ENCODE peak calls at places on chromosomes 2 and 18, in seven cellular contexts. One of them, this sample, is unnamed.

GRCh38 chr18:57353940-57354461 is 1.6 kb downstream of the ST8SIA3 start:
- DNase-seq in CD8-positive, alpha-beta T cell: no peak
- DNase-seq in sigmoid colon: no peak
- DNase-seq in neural progenitor cell: peak; percentile 94
- DNase-seq in transverse colon: no peak
- DNase-seq in prostate gland: no peak
- DNase-seq in naive thymus-derived CD4-positive, alpha-beta T cell: no peak
- DNase-seq in this sample: no peak

GRCh38 chr2:170362895-170363582 is 185.1 kb downstream of the MYO3B start:
- DNase-seq in neural progenitor cell: no peak
- DNase-seq in naive thymus-derived CD4-positive, alpha-beta T cell: no peak
- DNase-seq in transverse colon: no peak
- DNase-seq in prostate gland: no peak
- DNase-seq in sigmoid colon: no peak
- DNase-seq in CD8-positive, alpha-beta T cell: no peak
- DNase-seq in this sample: no peak

GRCh38 chr2:23419171-23420090 is 34.5 kb downstream of the KLHL29 start:
- DNase-seq in sigmoid colon: no peak
- DNase-seq in prostate gland: no peak
- DNase-seq in transverse colon: no peak
- DNase-seq in neural progenitor cell: no peak
- DNase-seq in CD8-positive, alpha-beta T cell: no peak
- DNase-seq in naive thymus-derived CD4-positive, alpha-beta T cell: no peak
- DNase-seq in this sample: no peak

GRCh38 chr2:103980401-103980800 is 873.5 kb upstream of the POU3F3 start:
- DNase-seq in naive thymus-derived CD4-positive, alpha-beta T cell: no peak
- DNase-seq in CD8-positive, alpha-beta T cell: no peak
- DNase-seq in prostate gland: no peak
- DNase-seq in transverse colon: no peak
- DNase-seq in sigmoid colon: no peak
- DNase-seq in neural progenitor cell: no peak
- DNase-seq in this sample: no peak

GRCh38 chr2:224570328-224570993 is 14.7 kb downstream of the CUL3 start:
- DNase-seq in neural progenitor cell: no peak
- DNase-seq in transverse colon: no peak
- DNase-seq in prostate gland: no peak
- DNase-seq in naive thymus-derived CD4-positive, alpha-beta T cell: no peak
- DNase-seq in CD8-positive, alpha-beta T cell: no peak
- DNase-seq in sigmoid colon: no peak
- DNase-seq in this sample: no peak

GRCh38 chr2:160165095-160165494 is 35.0 kb downstream of the ITGB6 start:
- DNase-seq in transverse colon: no peak
- DNase-seq in sigmoid colon: no peak
- DNase-seq in CD8-positive, alpha-beta T cell: no peak
- DNase-seq in neural progenitor cell: no peak
- DNase-seq in naive thymus-derived CD4-positive, alpha-beta T cell: no peak
- DNase-seq in prostate gland: no peak
- DNase-seq in this sample: no peak

GRCh38 chr2:43300781-43301586 is 74.6 kb upstream of the ZFP36L2 start:
- DNase-seq in prostate gland: peak; percentile 50
- DNase-seq in sigmoid colon: peak; percentile 82
- DNase-seq in neural progenitor cell: no peak
- DNase-seq in CD8-positive, alpha-beta T cell: no peak
- DNase-seq in transverse colon: peak; percentile 37
- DNase-seq in naive thymus-derived CD4-positive, alpha-beta T cell: no peak
- DNase-seq in this sample: no peak

GRCh38 chr2:163673522-163673921 is 62.3 kb downstream of the FIGN start:
- DNase-seq in CD8-positive, alpha-beta T cell: no peak
- DNase-seq in sigmoid colon: no peak
- DNase-seq in neural progenitor cell: no peak
- DNase-seq in prostate gland: no peak
- DNase-seq in transverse colon: no peak
- DNase-seq in naive thymus-derived CD4-positive, alpha-beta T cell: no peak
- DNase-seq in this sample: no peak

GRCh38 chr2:218010116-218010837 is 7.5 kb upstream of the TNS1 start:
- DNase-seq in transverse colon: peak; percentile 50
- DNase-seq in prostate gland: peak; percentile 63
- DNase-seq in sigmoid colon: peak; percentile 83
- DNase-seq in naive thymus-derived CD4-positive, alpha-beta T cell: no peak
- DNase-seq in CD8-positive, alpha-beta T cell: peak; percentile 13
- DNase-seq in neural progenitor cell: peak; percentile 72
- DNase-seq in this sample: peak; percentile 17

GRCh38 chr2:200086911-200087310 is 131.5 kb downstream of the MAIP1 start:
- DNase-seq in neural progenitor cell: no peak
- DNase-seq in transverse colon: no peak
- DNase-seq in sigmoid colon: no peak
- DNase-seq in naive thymus-derived CD4-positive, alpha-beta T cell: no peak
- DNase-seq in prostate gland: no peak
- DNase-seq in CD8-positive, alpha-beta T cell: no peak
- DNase-seq in this sample: peak; percentile 52

DNA sequence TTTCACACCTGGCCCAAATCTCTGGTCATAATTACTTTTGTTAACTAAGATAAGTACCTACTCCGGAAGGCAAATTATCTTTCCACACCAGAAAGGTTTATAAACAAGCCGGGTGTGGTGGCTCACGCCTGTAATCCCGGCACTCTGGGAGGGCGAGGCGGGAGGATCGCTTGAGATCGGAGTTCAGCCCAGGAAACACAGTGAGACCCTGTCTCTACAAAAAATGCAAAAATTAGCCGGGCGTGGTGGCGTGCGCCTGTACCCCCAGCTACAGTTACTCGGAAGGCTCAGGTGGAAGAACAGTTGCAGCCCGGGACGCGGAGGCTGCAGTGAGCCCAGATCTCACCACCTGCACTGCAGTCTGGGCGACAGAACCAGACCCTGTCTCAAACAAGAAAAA is 2.1 kb downstream of the PUM2 start:
- DNase-seq in neural progenitor cell: peak; percentile 20
- DNase-seq in naive thymus-derived CD4-positive, alpha-beta T cell: no peak
- DNase-seq in CD8-positive, alpha-beta T cell: no peak
- DNase-seq in sigmoid colon: no peak
- DNase-seq in transverse colon: peak; percentile 38
- DNase-seq in prostate gland: no peak
- DNase-seq in this sample: no peak
- H3K4me1 ChIP-seq in neural progenitor cell: peaks cover 55% of the 10 kb centered on the region
- H3K4me1 ChIP-seq in naive thymus-derived CD4-positive, alpha-beta T cell: peaks cover 59% of the 10 kb centered on the region
- H3K4me1 ChIP-seq in CD8-positive, alpha-beta T cell: peaks cover 70% of the 10 kb centered on the region
- H3K4me1 ChIP-seq in sigmoid colon: peaks cover 64% of the 10 kb centered on the region
- H3K4me1 ChIP-seq in transverse colon: peaks cover 40% of the 10 kb centered on the region
- H3K4me1 ChIP-seq in prostate gland: peaks cover 10% of the 10 kb centered on the region
- H3K4me1 ChIP-seq in this sample: peaks cover 18% of the 10 kb centered on the region

GRCh38 chr2:25332571-25332970 is 9.2 kb downstream of the DNMT3A start:
- DNase-seq in CD8-positive, alpha-beta T cell: no peak
- DNase-seq in transverse colon: no peak
- DNase-seq in naive thymus-derived CD4-positive, alpha-beta T cell: no peak
- DNase-seq in neural progenitor cell: no peak
- DNase-seq in sigmoid colon: no peak
- DNase-seq in prostate gland: no peak
- DNase-seq in this sample: no peak

GRCh38 chr2:25333981-25334380 is 7.7 kb downstream of the DNMT3A start:
- DNase-seq in neural progenitor cell: no peak
- DNase-seq in transverse colon: no peak
- DNase-seq in prostate gland: no peak
- DNase-seq in CD8-positive, alpha-beta T cell: peak; percentile 36
- DNase-seq in naive thymus-derived CD4-positive, alpha-beta T cell: peak; percentile 52
- DNase-seq in sigmoid colon: no peak
- DNase-seq in this sample: no peak

GRCh38 chr2:25330273-25330672 is 11.5 kb downstream of the DNMT3A start:
- DNase-seq in naive thymus-derived CD4-positive, alpha-beta T cell: no peak
- DNase-seq in CD8-positive, alpha-beta T cell: no peak
- DNase-seq in neural progenitor cell: no peak
- DNase-seq in sigmoid colon: no peak
- DNase-seq in transverse colon: no peak
- DNase-seq in prostate gland: no peak
- DNase-seq in this sample: no peak

GRCh38 chr2:25330937-25331336 is 10.8 kb downstream of the DNMT3A start:
- DNase-seq in neural progenitor cell: no peak
- DNase-seq in sigmoid colon: no peak
- DNase-seq in CD8-positive, alpha-beta T cell: no peak
- DNase-seq in prostate gland: no peak
- DNase-seq in naive thymus-derived CD4-positive, alpha-beta T cell: no peak
- DNase-seq in transverse colon: no peak
- DNase-seq in this sample: no peak

GRCh38 chr2:25331686-25332365 is 9.9 kb downstream of the DNMT3A start:
- DNase-seq in neural progenitor cell: no peak
- DNase-seq in CD8-positive, alpha-beta T cell: no peak
- DNase-seq in prostate gland: no peak
- DNase-seq in sigmoid colon: no peak
- DNase-seq in transverse colon: no peak
- DNase-seq in naive thymus-derived CD4-positive, alpha-beta T cell: no peak
- DNase-seq in this sample: no peak
- H3K4me1 ChIP-seq in neural progenitor cell: peaks cover 10% of the 10 kb centered on the region
- H3K4me1 ChIP-seq in CD8-positive, alpha-beta T cell: peaks cover 73% of the 10 kb centered on the region
- H3K4me1 ChIP-seq in prostate gland: no peaks in the 10 kb centered on the region
- H3K4me1 ChIP-seq in sigmoid colon: peaks cover 85% of the 10 kb centered on the region
- H3K4me1 ChIP-seq in transverse colon: peaks cover 18% of the 10 kb centered on the region
- H3K4me1 ChIP-seq in naive thymus-derived CD4-positive, alpha-beta T cell: peaks cover 37% of the 10 kb centered on the region
- H3K4me1 ChIP-seq in this sample: peaks cover 4% of the 10 kb centered on the region

GRCh38 chr18:59906203-59906602 is 6.4 kb downstream of the PMAIP1 start:
- DNase-seq in transverse colon: no peak
- DNase-seq in sigmoid colon: no peak
- DNase-seq in neural progenitor cell: no peak
- DNase-seq in CD8-positive, alpha-beta T cell: no peak
- DNase-seq in prostate gland: no peak
- DNase-seq in naive thymus-derived CD4-positive, alpha-beta T cell: no peak
- DNase-seq in this sample: no peak
- H3K4me1 ChIP-seq in transverse colon: no peaks in the 10 kb centered on the region
- H3K4me1 ChIP-seq in sigmoid colon: peaks cover 7% of the 10 kb centered on the region
- H3K4me1 ChIP-seq in neural progenitor cell: peaks cover 3% of the 10 kb centered on the region
- H3K4me1 ChIP-seq in CD8-positive, alpha-beta T cell: peaks cover 29% of the 10 kb centered on the region
- H3K4me1 ChIP-seq in prostate gland: peaks cover 3% of the 10 kb centered on the region
- H3K4me1 ChIP-seq in naive thymus-derived CD4-positive, alpha-beta T cell: peaks cover 19% of the 10 kb centered on the region
- H3K4me1 ChIP-seq in this sample: peaks cover 5% of the 10 kb centered on the region

GRCh38 chr18:77092104-77093066 is 40.2 kb downstream of the MBP start:
- DNase-seq in neural progenitor cell: no peak
- DNase-seq in naive thymus-derived CD4-positive, alpha-beta T cell: no peak
- DNase-seq in sigmoid colon: no peak
- DNase-seq in prostate gland: no peak
- DNase-seq in CD8-positive, alpha-beta T cell: no peak
- DNase-seq in transverse colon: no peak
- DNase-seq in this sample: no peak

GRCh38 chr18:77091366-77091765 is 41.2 kb downstream of the MBP start:
- DNase-seq in transverse colon: no peak
- DNase-seq in CD8-positive, alpha-beta T cell: no peak
- DNase-seq in prostate gland: no peak
- DNase-seq in sigmoid colon: no peak
- DNase-seq in neural progenitor cell: no peak
- DNase-seq in naive thymus-derived CD4-positive, alpha-beta T cell: no peak
- DNase-seq in this sample: no peak

GRCh38 chr18:77095356-77096030 is 37.1 kb downstream of the MBP start:
- DNase-seq in CD8-positive, alpha-beta T cell: no peak
- DNase-seq in transverse colon: no peak
- DNase-seq in neural progenitor cell: no peak
- DNase-seq in naive thymus-derived CD4-positive, alpha-beta T cell: no peak
- DNase-seq in sigmoid colon: peak; percentile 83
- DNase-seq in prostate gland: no peak
- DNase-seq in this sample: no peak

GRCh38 chr18:77093067-77093430 is 39.5 kb downstream of the MBP start:
- DNase-seq in neural progenitor cell: no peak
- DNase-seq in naive thymus-derived CD4-positive, alpha-beta T cell: no peak
- DNase-seq in CD8-positive, alpha-beta T cell: no peak
- DNase-seq in transverse colon: no peak
- DNase-seq in prostate gland: no peak
- DNase-seq in sigmoid colon: no peak
- DNase-seq in this sample: no peak

DNA sequence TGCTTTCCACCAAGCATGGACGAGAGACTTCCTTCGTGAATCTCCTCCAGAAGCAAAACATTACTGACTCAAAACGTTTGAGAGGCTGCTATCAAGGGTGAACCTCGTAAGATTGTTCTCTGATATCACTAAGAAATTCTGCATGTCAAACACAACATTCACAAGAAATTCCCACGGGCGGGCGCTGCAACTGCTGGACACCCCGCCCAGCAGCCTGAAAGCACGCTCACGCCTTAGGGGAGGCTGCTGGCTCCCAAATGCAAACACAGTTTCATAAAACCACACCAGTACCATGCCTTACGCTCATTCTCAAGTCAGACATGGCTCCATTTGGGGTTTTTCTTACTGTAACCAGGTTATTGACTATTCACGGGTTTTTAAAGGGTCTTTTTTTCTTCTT is 39.0 kb downstream of the MBP start:
- DNase-seq in sigmoid colon: no peak
- DNase-seq in naive thymus-derived CD4-positive, alpha-beta T cell: no peak
- DNase-seq in transverse colon: no peak
- DNase-seq in neural progenitor cell: no peak
- DNase-seq in CD8-positive, alpha-beta T cell: no peak
- DNase-seq in prostate gland: no peak
- DNase-seq in this sample: no peak
- H3K4me1 ChIP-seq in sigmoid colon: peaks cover 35% of the 10 kb centered on the region
- H3K4me1 ChIP-seq in naive thymus-derived CD4-positive, alpha-beta T cell: peaks cover 37% of the 10 kb centered on the region
- H3K4me1 ChIP-seq in transverse colon: peaks cover 4% of the 10 kb centered on the region
- H3K4me1 ChIP-seq in neural progenitor cell: peaks cover 9% of the 10 kb centered on the region
- H3K4me1 ChIP-seq in CD8-positive, alpha-beta T cell: peaks cover 68% of the 10 kb centered on the region
- H3K4me1 ChIP-seq in prostate gland: no peaks in the 10 kb centered on the region
- H3K4me1 ChIP-seq in this sample: no peaks in the 10 kb centered on the region

GRCh38 chr2:209470-209869 is 54.4 kb downstream of the SH3YL1 start:
- DNase-seq in prostate gland: no peak
- DNase-seq in transverse colon: no peak
- DNase-seq in naive thymus-derived CD4-positive, alpha-beta T cell: no peak
- DNase-seq in neural progenitor cell: no peak
- DNase-seq in CD8-positive, alpha-beta T cell: no peak
- DNase-seq in sigmoid colon: no peak
- DNase-seq in this sample: no peak
- H3K4me1 ChIP-seq in prostate gland: no peaks in the 10 kb centered on the region
- H3K4me1 ChIP-seq in transverse colon: no peaks in the 10 kb centered on the region
- H3K4me1 ChIP-seq in naive thymus-derived CD4-positive, alpha-beta T cell: no peaks in the 10 kb centered on the region
- H3K4me1 ChIP-seq in neural progenitor cell: no peaks in the 10 kb centered on the region
- H3K4me1 ChIP-seq in CD8-positive, alpha-beta T cell: no peaks in the 10 kb centered on the region
- H3K4me1 ChIP-seq in sigmoid colon: no peaks in the 10 kb centered on the region
- H3K4me1 ChIP-seq in this sample: no peaks in the 10 kb centered on the region

DNA sequence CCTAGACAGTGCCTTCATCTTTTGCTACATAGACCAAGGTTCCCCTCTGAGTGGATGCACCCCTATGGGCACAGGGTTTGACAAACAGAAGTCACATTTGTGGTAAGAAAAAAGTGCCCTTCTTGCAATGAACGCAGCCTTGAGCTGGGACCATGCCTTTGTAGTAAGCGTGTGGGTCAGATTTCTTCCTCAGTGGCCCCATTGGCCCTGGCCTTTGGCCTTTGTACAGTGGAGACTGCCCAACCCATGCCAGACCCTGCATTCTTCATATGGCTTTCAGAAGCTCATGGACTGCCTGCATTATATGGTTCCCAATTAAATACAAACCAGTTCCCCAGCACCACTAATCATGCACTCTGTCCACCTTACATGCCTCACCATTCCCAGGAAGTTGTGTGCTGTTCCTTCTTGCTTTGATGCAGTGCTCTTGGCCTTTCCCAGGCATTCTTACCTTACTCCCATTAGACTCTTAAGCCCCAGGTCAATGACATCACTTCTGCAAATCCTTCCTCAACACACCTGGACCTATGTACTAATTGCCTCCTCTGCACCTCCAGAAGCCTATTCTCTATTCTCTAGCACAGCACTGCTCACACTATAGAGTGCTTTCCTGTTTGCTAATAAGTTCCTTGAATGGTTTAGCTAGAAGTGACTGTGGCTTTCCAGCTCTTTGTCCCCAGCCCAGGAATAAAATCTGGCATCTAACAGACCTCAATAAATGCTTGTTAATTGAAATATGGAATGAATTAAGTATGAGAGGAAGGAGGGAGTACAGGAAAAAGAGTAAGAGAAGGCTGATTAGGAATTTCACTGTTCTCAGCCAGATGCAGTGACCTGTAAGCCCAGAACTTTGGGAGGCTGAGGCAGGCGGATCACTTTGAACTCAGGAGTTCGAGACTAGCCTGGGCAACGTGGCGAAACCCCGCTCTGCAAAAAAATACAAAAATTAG is 60.2 kb downstream of the TMEM247 start:
- DNase-seq in neural progenitor cell: no peak
- DNase-seq in naive thymus-derived CD4-positive, alpha-beta T cell: no peak
- DNase-seq in prostate gland: no peak
- DNase-seq in CD8-positive, alpha-beta T cell: no peak
- DNase-seq in sigmoid colon: no peak
- DNase-seq in transverse colon: no peak
- DNase-seq in this sample: no peak
- H3K4me1 ChIP-seq in neural progenitor cell: no peaks in the 10 kb centered on the region
- H3K4me1 ChIP-seq in naive thymus-derived CD4-positive, alpha-beta T cell: peaks cover 42% of the 10 kb centered on the region
- H3K4me1 ChIP-seq in prostate gland: peaks cover 5% of the 10 kb centered on the region
- H3K4me1 ChIP-seq in CD8-positive, alpha-beta T cell: peaks cover 61% of the 10 kb centered on the region
- H3K4me1 ChIP-seq in sigmoid colon: peaks cover 24% of the 10 kb centered on the region
- H3K4me1 ChIP-seq in transverse colon: peaks cover 10% of the 10 kb centered on the region
- H3K4me1 ChIP-seq in this sample: peaks cover 15% of the 10 kb centered on the region